ENCODE peak calls at places on chromosome 14, in four cellular contexts. One of them, this sample, is unnamed.

GRCh38 chr14:95817271-95817670 is 59.4 kb upstream of the TUNAR start:
- DNase-seq in cardiac fibroblast: no peak
- DNase-seq in A549: no peak
- DNase-seq in astrocyte of the spinal cord: no peak
- DNase-seq in this sample: no peak

GRCh38 chr14:32367501-32367900 is 38.4 kb downstream of the AKAP6 start:
- DNase-seq in A549: no peak
- DNase-seq in astrocyte of the spinal cord: no peak
- DNase-seq in cardiac fibroblast: no peak
- DNase-seq in this sample: peak; percentile 73

GRCh38 chr14:91415794-91416743 is 1.6 kb downstream of the CCDC88C start:
- DNase-seq in astrocyte of the spinal cord: no peak
- DNase-seq in A549: no peak
- DNase-seq in cardiac fibroblast: no peak
- DNase-seq in this sample: peak; percentile 85

GRCh38 chr14:45251912-45252311 is 1.1 kb downstream of the MIS18BP1 start:
- DNase-seq in A549: no peak
- DNase-seq in astrocyte of the spinal cord: peak; percentile 36
- DNase-seq in cardiac fibroblast: peak; percentile 21
- DNase-seq in this sample: peak; percentile 35

GRCh38 chr14:67620217-67620789 is 583 bp downstream of the ARG2 start:
- DNase-seq in cardiac fibroblast: no peak
- DNase-seq in astrocyte of the spinal cord: peak; percentile 27
- DNase-seq in A549: peak; percentile 21
- DNase-seq in this sample: peak; percentile 35

GRCh38 chr14:82855912-82856381 is 1322.3 kb upstream of the SEL1L start:
- DNase-seq in A549: no peak
- DNase-seq in astrocyte of the spinal cord: peak; percentile 68
- DNase-seq in cardiac fibroblast: peak; percentile 1
- DNase-seq in this sample: peak; percentile 81

GRCh38 chr14:88791629-88792571 is 853 bp downstream of the EML5 start:
- DNase-seq in astrocyte of the spinal cord: no peak
- DNase-seq in cardiac fibroblast: no peak
- DNase-seq in A549: peak; percentile 5
- DNase-seq in this sample: no peak

GRCh38 chr14:59213368-59214315 is 25.2 kb downstream of the DAAM1 start:
- DNase-seq in cardiac fibroblast: no peak
- DNase-seq in A549: no peak
- DNase-seq in astrocyte of the spinal cord: peak; percentile 51
- DNase-seq in this sample: no peak

GRCh38 chr14:81565441-81566290 is 32.0 kb upstream of the SEL1L start:
- DNase-seq in astrocyte of the spinal cord: no peak
- DNase-seq in A549: peak; percentile 21
- DNase-seq in cardiac fibroblast: peak; percentile 29
- DNase-seq in this sample: peak; percentile 59

GRCh38 chr14:105325303-105325702 is 10.8 kb downstream of the PACS2 start:
- DNase-seq in A549: no peak
- DNase-seq in cardiac fibroblast: no peak
- DNase-seq in astrocyte of the spinal cord: no peak
- DNase-seq in this sample: no peak

GRCh38 chr14:55388160-55388559 is 23.5 kb downstream of the ATG14 start:
- DNase-seq in astrocyte of the spinal cord: peak; percentile 51
- DNase-seq in A549: no peak
- DNase-seq in cardiac fibroblast: no peak
- DNase-seq in this sample: no peak

GRCh38 chr14:68669101-68669500 is 123.8 kb downstream of the ZFP36L1 start:
- DNase-seq in cardiac fibroblast: no peak
- DNase-seq in A549: no peak
- DNase-seq in astrocyte of the spinal cord: no peak
- DNase-seq in this sample: peak; percentile 58

GRCh38 chr14:80973918-80974317 is 18.5 kb downstream of the TSHR start:
- DNase-seq in astrocyte of the spinal cord: peak; percentile 30
- DNase-seq in cardiac fibroblast: no peak
- DNase-seq in A549: no peak
- DNase-seq in this sample: peak; percentile 23

GRCh38 chr14:30193056-30193455 is 265.4 kb upstream of the PRKD1 start:
- DNase-seq in A549: no peak
- DNase-seq in cardiac fibroblast: no peak
- DNase-seq in astrocyte of the spinal cord: no peak
- DNase-seq in this sample: no peak

GRCh38 chr14:34374998-34375740 is 86.9 kb downstream of the SPTSSA start:
- DNase-seq in A549: no peak
- DNase-seq in cardiac fibroblast: no peak
- DNase-seq in astrocyte of the spinal cord: no peak
- DNase-seq in this sample: peak; percentile 88

GRCh38 chr14:102517412-102518062 is 8.0 kb upstream of the ANKRD9 start:
- DNase-seq in A549: no peak
- DNase-seq in astrocyte of the spinal cord: no peak
- DNase-seq in cardiac fibroblast: no peak
- DNase-seq in this sample: no peak

GRCh38 chr14:90969493-90970166 is 90.8 kb downstream of the RPS6KA5 start:
- DNase-seq in cardiac fibroblast: peak; percentile 48
- DNase-seq in astrocyte of the spinal cord: peak; percentile 8
- DNase-seq in A549: no peak
- DNase-seq in this sample: no peak

GRCh38 chr14:100543471-100544455 is 43.5 kb downstream of the BEGAIN start:
- DNase-seq in A549: no peak
- DNase-seq in astrocyte of the spinal cord: no peak
- DNase-seq in cardiac fibroblast: no peak
- DNase-seq in this sample: no peak

GRCh38 chr14:69694730-69695663 is 71.9 kb upstream of the SRSF5 start:
- DNase-seq in A549: no peak
- DNase-seq in astrocyte of the spinal cord: no peak
- DNase-seq in cardiac fibroblast: peak; percentile 50
- DNase-seq in this sample: peak; percentile 38

GRCh38 chr14:58104808-58105207 is 47.2 kb downstream of the ARMH4 start:
- DNase-seq in astrocyte of the spinal cord: peak; percentile 77
- DNase-seq in A549: no peak
- DNase-seq in cardiac fibroblast: peak; percentile 51
- DNase-seq in this sample: peak; percentile 44

GRCh38 chr14:102574840-102575478 is 17.5 kb upstream of the RCOR1 start:
- DNase-seq in cardiac fibroblast: peak; percentile 30
- DNase-seq in A549: no peak
- DNase-seq in astrocyte of the spinal cord: no peak
- DNase-seq in this sample: no peak

GRCh38 chr14:68947802-68948201 is 31.3 kb downstream of the ACTN1 start:
- DNase-seq in astrocyte of the spinal cord: no peak
- DNase-seq in A549: no peak
- DNase-seq in cardiac fibroblast: peak; percentile 90
- DNase-seq in this sample: peak; percentile 59

GRCh38 chr14:92510972-92511371 is 2.6 kb upstream of the RIN3 start:
- DNase-seq in cardiac fibroblast: no peak
- DNase-seq in astrocyte of the spinal cord: no peak
- DNase-seq in A549: no peak
- DNase-seq in this sample: no peak

GRCh38 chr14:104926619-104927431 is 2.1 kb downstream of the PLD4 start:
- DNase-seq in cardiac fibroblast: no peak
- DNase-seq in astrocyte of the spinal cord: no peak
- DNase-seq in A549: no peak
- DNase-seq in this sample: no peak

GRCh38 chr14:95562892-95563685 is 28.2 kb downstream of the GLRX5 start:
- DNase-seq in astrocyte of the spinal cord: peak; percentile 14
- DNase-seq in A549: no peak
- DNase-seq in cardiac fibroblast: peak; percentile 37
- DNase-seq in this sample: peak; percentile 3

GRCh38 chr14:69241577-69241976 is 18.4 kb upstream of the GALNT16 start:
- DNase-seq in cardiac fibroblast: no peak
- DNase-seq in A549: no peak
- DNase-seq in astrocyte of the spinal cord: no peak
- DNase-seq in this sample: no peak

GRCh38 chr14:93789366-93790130 is 1.3 kb upstream of the PRIMA1 start:
- DNase-seq in cardiac fibroblast: no peak
- DNase-seq in A549: no peak
- DNase-seq in astrocyte of the spinal cord: no peak
- DNase-seq in this sample: no peak
- H3K4me3 ChIP-seq in cardiac fibroblast: no peak overlapping the region
- H3K4me3 ChIP-seq in A549: peak overlapping the region; percentile 61
- H3K4me3 ChIP-seq in astrocyte of the spinal cord: no peak overlapping the region
- H3K4me3 ChIP-seq in this sample: no peak overlapping the region

GRCh38 chr14:51239813-51240803 is at the start of gene TMX1:
- DNase-seq in A549: peak; percentile 100
- DNase-seq in astrocyte of the spinal cord: peak; percentile 98
- DNase-seq in cardiac fibroblast: peak; percentile 99
- DNase-seq in this sample: peak; percentile 98

GRCh38 chr14:51244591-51244990 is 4.5 kb downstream of the TMX1 start:
- DNase-seq in A549: no peak
- DNase-seq in astrocyte of the spinal cord: no peak
- DNase-seq in cardiac fibroblast: no peak
- DNase-seq in this sample: no peak

GRCh38 chr14:51240804-51241380 is 845 bp downstream of the TMX1 start:
- DNase-seq in cardiac fibroblast: no peak
- DNase-seq in astrocyte of the spinal cord: no peak
- DNase-seq in A549: no peak
- DNase-seq in this sample: no peak

GRCh38 chr14:51246032-51246431 is 6.0 kb downstream of the TMX1 start:
- DNase-seq in A549: no peak
- DNase-seq in astrocyte of the spinal cord: no peak
- DNase-seq in cardiac fibroblast: no peak
- DNase-seq in this sample: no peak

GRCh38 chr14:51242545-51243490 is 2.8 kb downstream of the TMX1 start:
- DNase-seq in A549: no peak
- DNase-seq in cardiac fibroblast: no peak
- DNase-seq in astrocyte of the spinal cord: no peak
- DNase-seq in this sample: no peak
- TF ChIP-seq CTCF in A549: peak; percentile 20
- TF ChIP-seq CTCF in cardiac fibroblast: no peak
- TF ChIP-seq CTCF in astrocyte of the spinal cord: peak; percentile 13
- TF ChIP-seq CTCF in this sample: no peak

GRCh38 chr14:20560961-20561360 is at the start of gene RNASE9:
- DNase-seq in cardiac fibroblast: no peak
- DNase-seq in A549: no peak
- DNase-seq in astrocyte of the spinal cord: no peak
- DNase-seq in this sample: no peak
- H3K4me3 ChIP-seq in cardiac fibroblast: no peak within 1 kb of the TSS
- H3K4me3 ChIP-seq in A549: no peak within 1 kb of the TSS
- H3K4me3 ChIP-seq in astrocyte of the spinal cord: no peak within 1 kb of the TSS
- H3K4me3 ChIP-seq in this sample: no peak within 1 kb of the TSS

DNA sequence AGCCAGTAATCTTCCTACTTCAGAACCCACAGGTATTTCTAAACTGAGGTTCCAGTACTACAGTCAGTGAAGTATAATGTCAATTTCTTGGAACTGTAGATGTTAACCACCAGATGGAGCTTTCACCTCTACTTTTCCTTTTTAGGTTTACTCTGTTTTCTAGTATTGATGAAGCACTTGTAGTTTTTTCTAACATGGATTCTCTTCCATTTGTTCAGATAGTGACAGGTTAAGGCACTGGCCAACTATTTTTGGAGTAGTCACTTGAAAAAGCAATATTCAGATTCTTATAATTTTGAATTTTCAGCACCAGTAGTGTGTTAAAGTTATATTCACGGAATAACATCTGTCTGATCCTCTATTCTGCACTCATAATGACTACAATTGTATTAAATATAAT is 4.6 kb upstream of the SEC23A start:
- DNase-seq in astrocyte of the spinal cord: peak; percentile 52
- DNase-seq in A549: peak; percentile 52
- DNase-seq in cardiac fibroblast: peak; percentile 65
- DNase-seq in this sample: peak; percentile 51
- TF ChIP-seq CTCF in astrocyte of the spinal cord: peak; percentile 42
- TF ChIP-seq CTCF in A549: peak; percentile 70
- TF ChIP-seq CTCF in cardiac fibroblast: peak; percentile 51
- TF ChIP-seq CTCF in this sample: peak; percentile 50

This sample was measured in epithelial cell of esophagus.